ENCODE peak calls at places on chromosomes 13 and 19, in four cellular contexts. Y, S, M and B are unnamed samples.

GRCh38 chr19:38877781-38878574 is at the start of gene RINL:
- DNase-seq in Y (no peak), S (no peak), M (no peak), B (peak)

GRCh38 chr13:87124785-87125074 is 546.4 kb upstream of the SLITRK5 start:
- DNase-seq in Y (no peak), S (no peak), M (no peak), B (no peak)

GRCh38 chr13:78241278-78241919 is 322.8 kb upstream of the EDNRB start:
- DNase-seq in Y (peak), S (peak), M (peak), B (peak)

GRCh38 chr13:104993708-104994107 is 1541.8 kb downstream of the EFNB2 start:
- DNase-seq in Y (no peak), S (no peak), M (no peak), B (peak)

GRCh38 chr13:64074989-64075474 is 2659.4 kb upstream of the PCDH20 start:
- DNase-seq in Y (no peak), S (no peak), M (no peak), B (no peak)

GRCh38 chr13:44191504-44192171 is 182.0 kb upstream of the SERP2 start:
- DNase-seq in Y (peak), S (peak), M (no peak), B (peak)

GRCh38 chr19:38634757-38635482 is 12.5 kb upstream of the ACTN4 start:
- DNase-seq in Y (peak), S (peak), M (peak), B (peak)

GRCh38 chr19:35509018-35509652 is 4.3 kb downstream of the DMKN start:
- DNase-seq in Y (no peak), S (no peak), M (peak), B (peak)

GRCh38 chr19:19064811-19065745 is 1.3 kb downstream of the SLC25A42 start:
- DNase-seq in Y (no peak), S (no peak), M (no peak), B (no peak)

GRCh38 chr13:113591750-113592149 is 7.2 kb downstream of the TFDP1 start:
- DNase-seq in Y (no peak), S (no peak), M (peak), B (no peak)

GRCh38 chr13:110576070-110576394 is 14.5 kb upstream of the RAB20 start:
- DNase-seq in Y (no peak), S (no peak), M (no peak), B (no peak)

GRCh38 chr13:50626031-50626643 is 217.4 kb downstream of the DLEU7 start:
- DNase-seq in Y (no peak), S (no peak), M (no peak), B (no peak)

GRCh38 chr13:21576424-21576823 is 27.5 kb downstream of the MICU2 start:
- DNase-seq in Y (peak), S (no peak), M (no peak), B (no peak)

GRCh38 chr19:18053571-18054219 is 33.0 kb downstream of the IL12RB1 start:
- DNase-seq in Y (peak), S (no peak), M (no peak), B (no peak)

GRCh38 chr13:79434578-79434977 is 28.5 kb upstream of the RBM26 start:
- DNase-seq in Y (peak), S (no peak), M (no peak), B (no peak)

GRCh38 chr19:11227201-11227886 is 12.1 kb upstream of the ANGPTL8 start:
- DNase-seq in Y (no peak), S (no peak), M (peak), B (peak)

GRCh38 chr13:112525306-112525945 is 62.5 kb downstream of the TUBGCP3 start:
- DNase-seq in Y (peak), S (no peak), M (no peak), B (no peak)

GRCh38 chr19:38049105-38049649 is 142.2 kb downstream of the SIPA1L3 start:
- DNase-seq in Y (no peak), S (no peak), M (no peak), B (no peak)

GRCh38 chr13:26540319-26540718 is 17.2 kb upstream of the WASF3 start:
- DNase-seq in Y (no peak), S (no peak), M (no peak), B (no peak)

GRCh38 chr13:94318418-94318817 is 161.1 kb downstream of the DCT start:
- DNase-seq in Y (peak), S (no peak), M (no peak), B (no peak)

GRCh38 chr19:10352764-10353671 is 13.6 kb upstream of the ICAM3 start:
- DNase-seq in Y (no peak), S (peak), M (peak), B (peak)

GRCh38 chr19:29623726-29624488 is 17.8 kb downstream of the POP4 start:
- DNase-seq in Y (no peak), S (no peak), M (no peak), B (no peak)

GRCh38 chr13:95256086-95256485 is 45.2 kb downstream of the ABCC4 start:
- DNase-seq in Y (peak), S (no peak), M (no peak), B (no peak)

DNA sequence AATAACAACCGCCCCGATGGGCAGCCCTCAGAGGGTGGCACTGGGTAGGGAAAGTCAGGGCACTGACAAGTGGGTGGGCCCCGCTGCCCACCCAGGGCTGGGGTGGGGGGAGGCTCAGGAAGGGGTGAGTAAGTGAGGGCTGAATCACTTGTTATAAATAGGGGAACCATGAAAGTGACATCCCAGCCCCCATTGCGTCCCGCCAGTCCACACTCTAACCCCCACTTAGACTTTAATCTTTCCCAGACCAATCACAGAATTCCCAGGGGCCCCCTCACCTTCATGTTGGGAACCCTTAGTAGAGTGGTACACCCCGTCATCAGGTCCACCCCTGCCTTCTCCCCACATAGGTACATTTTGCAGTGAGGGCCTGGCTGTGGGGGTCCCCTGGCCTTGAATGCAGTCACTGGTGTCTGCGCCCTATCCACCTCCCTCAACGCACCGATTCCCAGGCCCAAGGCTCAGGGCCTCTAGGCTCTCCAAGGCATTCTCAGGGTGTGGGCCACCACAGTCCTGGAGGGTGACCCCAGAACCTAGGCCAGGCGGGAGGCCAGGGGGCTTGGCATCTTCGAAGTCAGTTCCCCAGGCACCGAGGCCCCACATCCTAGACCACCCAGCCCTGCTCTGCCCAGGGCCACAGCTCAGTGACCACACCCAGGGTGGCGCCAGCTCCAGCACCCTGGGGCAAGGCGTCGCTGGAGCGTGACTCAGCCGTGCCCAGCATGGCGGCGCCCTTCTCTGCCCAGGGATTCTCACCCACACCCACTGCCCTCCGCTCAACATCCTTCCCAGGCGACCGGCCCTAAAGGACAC is 36.8 kb upstream of the NANOS3 start:
- DNase-seq in Y (peak), S (no peak), M (no peak), B (peak)
- H3K14ac ChIP-seq in Y (peak), S (no peak), M (no peak), B (no peak)

GRCh38 chr19:50317115-50317514 is 12.1 kb downstream of the KCNC3 start:
- DNase-seq in Y (no peak), S (no peak), M (no peak), B (no peak)

GRCh38 chr19:50313812-50314536 is 15.2 kb downstream of the KCNC3 start:
- DNase-seq in Y (no peak), S (no peak), M (peak), B (peak)

GRCh38 chr19:50314724-50315700 is 14.2 kb downstream of the KCNC3 start:
- DNase-seq in Y (no peak), S (no peak), M (peak), B (peak)

GRCh38 chr19:50318438-50318837 is 10.7 kb downstream of the KCNC3 start:
- DNase-seq in Y (no peak), S (no peak), M (no peak), B (no peak)

DNA sequence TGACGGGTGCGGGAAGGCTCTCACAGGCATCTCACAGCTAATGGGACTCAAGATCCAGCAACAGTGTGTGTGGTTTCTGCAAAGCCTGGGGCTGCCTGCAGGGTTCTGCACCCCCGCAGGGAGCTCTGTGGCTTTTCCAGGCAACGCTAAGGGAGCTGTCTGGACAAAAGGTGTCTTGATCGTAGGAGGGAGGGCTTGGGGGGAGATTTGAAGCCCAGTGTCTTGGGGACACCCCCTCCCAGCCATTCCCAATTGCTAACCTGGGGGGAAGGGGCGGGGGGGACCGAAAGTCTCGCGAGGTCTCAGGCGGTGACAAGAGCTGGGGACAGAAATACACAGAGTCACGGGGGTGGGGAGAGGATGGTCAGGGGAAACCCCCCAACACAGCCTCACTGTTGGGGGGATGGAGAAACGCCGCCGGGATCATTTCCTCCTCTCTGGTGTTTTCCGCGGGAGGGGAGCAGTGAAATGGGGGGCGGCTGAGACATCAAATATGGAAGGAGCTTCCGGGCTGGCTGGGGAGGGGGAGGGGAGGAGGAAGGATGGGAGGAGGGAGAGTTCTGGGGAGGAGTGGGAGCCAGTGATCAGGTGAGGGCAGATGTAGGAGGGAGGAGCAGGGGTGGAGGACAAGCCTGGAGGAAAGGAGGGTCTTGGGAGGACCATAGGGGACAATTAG is 13.3 kb downstream of the KCNC3 start:
- DNase-seq in Y (no peak), S (no peak), M (peak), B (peak)
- H2BK5ac ChIP-seq in Y (no peak), S (peak), M (peak), B (no peak)

DNA sequence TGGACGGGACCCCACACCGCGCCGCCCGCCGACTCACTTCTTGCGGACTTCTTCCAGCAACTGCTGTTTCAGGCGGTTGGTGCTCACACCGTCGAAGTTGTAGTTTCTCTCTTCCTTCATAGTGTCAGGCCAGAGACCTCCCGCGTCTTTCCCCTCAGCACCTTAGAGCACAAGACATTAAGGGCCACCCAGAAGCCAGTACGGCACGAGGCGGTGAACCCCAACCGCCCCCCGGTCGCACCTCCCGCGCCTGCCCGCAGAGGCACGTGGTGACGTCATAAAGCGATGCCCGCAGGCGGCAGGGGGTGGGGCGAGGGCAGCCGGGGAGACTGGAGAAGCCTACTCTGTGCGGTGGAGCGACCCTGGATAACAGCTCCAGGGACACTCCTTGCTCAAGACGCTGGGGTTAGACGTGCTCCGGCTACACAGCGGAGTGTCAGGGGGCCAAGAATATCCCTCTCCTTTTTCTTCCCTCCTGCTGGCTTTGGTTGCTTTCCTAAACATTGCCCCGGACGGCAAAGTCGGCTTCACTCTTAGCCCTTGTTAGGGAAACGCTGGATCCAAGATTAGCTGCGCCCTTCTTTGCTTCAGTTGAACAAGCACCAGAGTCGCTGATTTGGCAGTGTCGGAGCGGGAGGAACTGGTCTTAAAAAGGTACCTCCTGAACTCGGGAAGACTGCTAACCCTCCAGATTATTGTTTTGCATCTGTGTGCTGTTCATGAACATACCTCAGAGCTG is at the start of gene CCDC169:
- DNase-seq in Y (peak), S (peak), M (peak), B (peak)
- H3K14ac ChIP-seq in Y (peak), S (no peak), M (no peak), B (peak)

DNA sequence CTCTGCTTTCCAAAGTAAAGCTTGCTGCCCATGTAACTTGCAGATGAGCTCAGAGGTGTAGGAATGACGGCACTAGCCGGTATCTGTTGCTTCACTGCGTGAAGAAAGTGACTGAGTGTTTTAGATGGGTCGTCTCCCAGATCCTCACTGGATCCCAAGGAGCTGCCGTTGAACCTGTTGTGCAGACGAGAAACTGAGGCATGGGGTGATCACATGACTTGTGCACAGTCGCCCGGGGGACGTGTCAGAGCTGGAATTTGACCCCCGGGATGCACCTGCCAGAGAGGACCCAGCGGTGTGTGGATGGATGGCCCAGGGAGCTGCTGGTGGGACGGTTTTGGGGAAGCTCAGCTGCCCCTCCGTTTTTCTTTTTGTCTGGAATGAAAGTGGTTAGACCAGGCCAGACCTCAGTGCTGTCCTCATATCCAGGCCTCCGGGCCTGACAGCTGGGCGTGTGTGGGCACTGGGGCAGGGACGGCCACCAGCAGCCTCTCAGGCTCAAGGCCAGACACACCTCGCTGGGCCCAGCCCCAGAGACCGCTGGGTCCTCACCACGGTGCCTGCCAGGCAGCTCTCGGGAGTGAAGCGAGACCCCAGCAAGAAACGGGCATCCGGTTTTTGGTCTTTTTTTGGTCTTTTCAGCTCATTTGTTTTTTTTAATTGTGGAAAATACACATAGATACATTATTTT is 12.5 kb downstream of the ARID3A start:
- DNase-seq in Y (no peak), S (no peak), M (no peak), B (no peak)
- H2BK5ac ChIP-seq in Y (no peak), S (no peak), M (peak), B (no peak)